ENCODE peak calls at places on chromosome 16, in ten cellular contexts. J is activated T-helper 1 cell treated with anti-CD3 and anti-CD28 coated beads, Interleukin-12 subunit alpha, Interleukin-12 subunit beta, Interleukin-2, Interleukin-4 antibody, amounts not matched to agents 30 ng/mL and 10 ng/mL and 1 ng/mL, durations not matched to agents 14 hours and 24 hours and 36 hours; G is NCI-H1694 treated with DMSO at 0.1 percent for 48 hours; X is myocyte; V is mucosa of gallbladder; T is dorsolateral prefrontal cortex; A is GM12864; R is adrenal gland; O is T-helper 1 cell; U is renal cortical epithelial cell. B is an unnamed sample.

GRCh38 chr16:12819126-12820117 is 15.7 kb upstream of the CPPED1 start:
- DNase-seq in J (peak; percentile 64), G (peak; percentile 28), X (peak; percentile 67), V (peak; percentile 73), T (peak; percentile 65), A (peak; percentile 25), R (peak; percentile 84), O (peak; percentile 72), U (no peak), B (peak; percentile 16)

GRCh38 chr16:88743693-88744519 is 37.6 kb downstream of the CTU2 start:
- DNase-seq in J (peak; percentile 47), G (peak; percentile 29), X (peak; percentile 67), V (peak; percentile 76), T (peak; percentile 80), A (peak; percentile 15), R (peak; percentile 87), O (peak; percentile 53), U (peak; percentile 27), B (peak; percentile 7)

GRCh38 chr16:4393243-4393606 is 21.6 kb downstream of the VASN start:
- DNase-seq in J (no peak), G (no peak), X (no peak), V (peak; percentile 64), T (no peak), A (no peak), R (no peak), O (no peak), U (peak; percentile 67), B (no peak)

GRCh38 chr16:14955546-14956231 is 18.4 kb downstream of the NPIPA1 start:
- DNase-seq in J (no peak), G (no peak), X (peak; percentile 13), V (peak; percentile 10), T (no peak), A (no peak), R (peak; percentile 97), O (no peak), U (no peak), B (no peak)

GRCh38 chr16:27401768-27402568 is at the start of gene IL21R:
- DNase-seq in J (peak; percentile 78), G (no peak), X (peak; percentile 98), V (peak; percentile 53), T (peak; percentile 47), A (peak; percentile 82), R (peak; percentile 67), O (peak; percentile 91), U (no peak), B (no peak)

GRCh38 chr16:87850009-87851006 is 19.0 kb downstream of the SLC7A5 start:
- DNase-seq in J (peak; percentile 65), G (peak; percentile 26), X (peak; percentile 57), V (no peak), T (peak; percentile 76), A (no peak), R (peak; percentile 75), O (peak; percentile 75), U (no peak), B (peak; percentile 2)

GRCh38 chr16:72991645-72992044 is 56.3 kb downstream of the ZFHX3 start:
- DNase-seq in J (no peak), G (no peak), X (no peak), V (no peak), T (no peak), A (no peak), R (no peak), O (no peak), U (no peak), B (no peak)

GRCh38 chr16:89701425-89702406 is at the start of gene SPATA2L:
- DNase-seq in J (peak; percentile 95), G (peak; percentile 81), X (peak; percentile 70), V (peak; percentile 94), T (peak; percentile 93), A (peak; percentile 79), R (peak; percentile 97), O (peak; percentile 96), U (peak; percentile 83), B (peak; percentile 81)

GRCh38 chr16:74586948-74587347 is 20.0 kb downstream of the GLG1 start:
- DNase-seq in J (no peak), G (no peak), X (no peak), V (no peak), T (no peak), A (no peak), R (no peak), O (no peak), U (peak; percentile 56), B (no peak)

GRCh38 chr16:15785386-15786059 is 71.3 kb downstream of the MYH11 start:
- DNase-seq in J (no peak), G (no peak), X (no peak), V (no peak), T (no peak), A (no peak), R (no peak), O (no peak), U (no peak), B (no peak)

GRCh38 chr16:84616515-84616914 is 1.4 kb downstream of the COTL1 start:
- DNase-seq in J (no peak), G (no peak), X (no peak), V (no peak), T (no peak), A (no peak), R (no peak), O (no peak), U (peak; percentile 66), B (no peak)

GRCh38 chr16:89696598-89697128 is 4.8 kb downstream of the SPATA2L start:
- DNase-seq in J (peak; percentile 35), G (no peak), X (no peak), V (no peak), T (no peak), A (no peak), R (peak; percentile 53), O (peak; percentile 51), U (no peak), B (no peak)

GRCh38 chr16:64343061-64343819 is 778.6 kb downstream of the CDH11 start:
- DNase-seq in J (no peak), G (no peak), X (no peak), V (no peak), T (no peak), A (no peak), R (no peak), O (no peak), U (no peak), B (no peak)